ENCODE peak calls at places on chromosomes 13 and 19, in nine cellular contexts. One of them, this sample, is unnamed.

GRCh38 chr19:38653028-38653571 is 5.7 kb downstream of the ACTN4 start:
- DNase-seq in DMS79: no peak
- DNase-seq in neural crest cell: no peak
- DNase-seq in fibroblast of mammary gland: peak
- DNase-seq in activated CD8-positive, alpha-beta memory T cell treated with anti-CD3 and anti-CD28 coated beads for 1 hour: no peak
- DNase-seq in spleen: no peak
- DNase-seq in cardiac muscle cell: no peak
- DNase-seq in SK-N-DZ: no peak
- DNase-seq in stimulated activated CD4-positive, alpha-beta T cell treated with anti-CD3 and anti-CD28 coated beads, Interleukin-12 subunit alpha, Interleukin-12 subunit beta, amount 100 ng/mL, for 4 hours: no peak
- DNase-seq in this sample: peak

GRCh38 chr13:96025283-96025682 is 27.9 kb downstream of the UGGT2 start:
- DNase-seq in DMS79: no peak
- DNase-seq in neural crest cell: no peak
- DNase-seq in fibroblast of mammary gland: peak
- DNase-seq in activated CD8-positive, alpha-beta memory T cell treated with anti-CD3 and anti-CD28 coated beads for 1 hour: no peak
- DNase-seq in spleen: no peak
- DNase-seq in cardiac muscle cell: no peak
- DNase-seq in SK-N-DZ: no peak
- DNase-seq in stimulated activated CD4-positive, alpha-beta T cell treated with anti-CD3 and anti-CD28 coated beads, Interleukin-12 subunit alpha, Interleukin-12 subunit beta, amount 100 ng/mL, for 4 hours: no peak
- DNase-seq in this sample: no peak

GRCh38 chr13:30819136-30819875 is 84.0 kb downstream of the ALOX5AP start:
- DNase-seq in DMS79: no peak
- DNase-seq in neural crest cell: no peak
- DNase-seq in fibroblast of mammary gland: no peak
- DNase-seq in activated CD8-positive, alpha-beta memory T cell treated with anti-CD3 and anti-CD28 coated beads for 1 hour: no peak
- DNase-seq in spleen: no peak
- DNase-seq in cardiac muscle cell: no peak
- DNase-seq in SK-N-DZ: no peak
- DNase-seq in stimulated activated CD4-positive, alpha-beta T cell treated with anti-CD3 and anti-CD28 coated beads, Interleukin-12 subunit alpha, Interleukin-12 subunit beta, amount 100 ng/mL, for 4 hours: no peak
- DNase-seq in this sample: no peak

GRCh38 chr13:80783926-80784325 is 443.0 kb upstream of the SPRY2 start:
- DNase-seq in DMS79: no peak
- DNase-seq in neural crest cell: no peak
- DNase-seq in fibroblast of mammary gland: peak
- DNase-seq in activated CD8-positive, alpha-beta memory T cell treated with anti-CD3 and anti-CD28 coated beads for 1 hour: no peak
- DNase-seq in spleen: no peak
- DNase-seq in cardiac muscle cell: no peak
- DNase-seq in SK-N-DZ: no peak
- DNase-seq in stimulated activated CD4-positive, alpha-beta T cell treated with anti-CD3 and anti-CD28 coated beads, Interleukin-12 subunit alpha, Interleukin-12 subunit beta, amount 100 ng/mL, for 4 hours: no peak
- DNase-seq in this sample: no peak

GRCh38 chr13:67075239-67075638 is 154.9 kb downstream of the PCDH9 start:
- DNase-seq in DMS79: no peak
- DNase-seq in neural crest cell: no peak
- DNase-seq in fibroblast of mammary gland: peak
- DNase-seq in activated CD8-positive, alpha-beta memory T cell treated with anti-CD3 and anti-CD28 coated beads for 1 hour: no peak
- DNase-seq in spleen: no peak
- DNase-seq in cardiac muscle cell: no peak
- DNase-seq in SK-N-DZ: no peak
- DNase-seq in stimulated activated CD4-positive, alpha-beta T cell treated with anti-CD3 and anti-CD28 coated beads, Interleukin-12 subunit alpha, Interleukin-12 subunit beta, amount 100 ng/mL, for 4 hours: no peak
- DNase-seq in this sample: no peak

GRCh38 chr19:19909654-19910053 is 8.9 kb downstream of the ZNF93 start:
- DNase-seq in DMS79: no peak
- DNase-seq in neural crest cell: no peak
- DNase-seq in fibroblast of mammary gland: no peak
- DNase-seq in activated CD8-positive, alpha-beta memory T cell treated with anti-CD3 and anti-CD28 coated beads for 1 hour: no peak
- DNase-seq in spleen: no peak
- DNase-seq in cardiac muscle cell: no peak
- DNase-seq in SK-N-DZ: no peak
- DNase-seq in stimulated activated CD4-positive, alpha-beta T cell treated with anti-CD3 and anti-CD28 coated beads, Interleukin-12 subunit alpha, Interleukin-12 subunit beta, amount 100 ng/mL, for 4 hours: no peak
- DNase-seq in this sample: no peak

GRCh38 chr19:17719730-17720486 is 628 bp downstream of the MAP1S start:
- DNase-seq in DMS79: no peak
- DNase-seq in neural crest cell: no peak
- DNase-seq in fibroblast of mammary gland: no peak
- DNase-seq in activated CD8-positive, alpha-beta memory T cell treated with anti-CD3 and anti-CD28 coated beads for 1 hour: no peak
- DNase-seq in spleen: peak
- DNase-seq in cardiac muscle cell: no peak
- DNase-seq in SK-N-DZ: no peak
- DNase-seq in stimulated activated CD4-positive, alpha-beta T cell treated with anti-CD3 and anti-CD28 coated beads, Interleukin-12 subunit alpha, Interleukin-12 subunit beta, amount 100 ng/mL, for 4 hours: peak
- DNase-seq in this sample: peak

GRCh38 chr19:4052114-4052992 is 14.3 kb downstream of the ZBTB7A start:
- DNase-seq in DMS79: no peak
- DNase-seq in neural crest cell: no peak
- DNase-seq in fibroblast of mammary gland: peak
- DNase-seq in activated CD8-positive, alpha-beta memory T cell treated with anti-CD3 and anti-CD28 coated beads for 1 hour: no peak
- DNase-seq in spleen: no peak
- DNase-seq in cardiac muscle cell: no peak
- DNase-seq in SK-N-DZ: no peak
- DNase-seq in stimulated activated CD4-positive, alpha-beta T cell treated with anti-CD3 and anti-CD28 coated beads, Interleukin-12 subunit alpha, Interleukin-12 subunit beta, amount 100 ng/mL, for 4 hours: no peak
- DNase-seq in this sample: peak

GRCh38 chr19:18995804-18996241 is 37.5 kb downstream of the SUGP2 start:
- DNase-seq in DMS79: no peak
- DNase-seq in neural crest cell: peak
- DNase-seq in fibroblast of mammary gland: peak
- DNase-seq in activated CD8-positive, alpha-beta memory T cell treated with anti-CD3 and anti-CD28 coated beads for 1 hour: no peak
- DNase-seq in spleen: no peak
- DNase-seq in cardiac muscle cell: peak
- DNase-seq in SK-N-DZ: peak
- DNase-seq in stimulated activated CD4-positive, alpha-beta T cell treated with anti-CD3 and anti-CD28 coated beads, Interleukin-12 subunit alpha, Interleukin-12 subunit beta, amount 100 ng/mL, for 4 hours: no peak
- DNase-seq in this sample: no peak

GRCh38 chr19:41273076-41273475 is 8.9 kb downstream of the HNRNPUL1 start:
- DNase-seq in DMS79: no peak
- DNase-seq in neural crest cell: no peak
- DNase-seq in fibroblast of mammary gland: no peak
- DNase-seq in activated CD8-positive, alpha-beta memory T cell treated with anti-CD3 and anti-CD28 coated beads for 1 hour: no peak
- DNase-seq in spleen: no peak
- DNase-seq in cardiac muscle cell: no peak
- DNase-seq in SK-N-DZ: no peak
- DNase-seq in stimulated activated CD4-positive, alpha-beta T cell treated with anti-CD3 and anti-CD28 coated beads, Interleukin-12 subunit alpha, Interleukin-12 subunit beta, amount 100 ng/mL, for 4 hours: no peak
- DNase-seq in this sample: no peak

GRCh38 chr13:47598340-47598911 is 402.6 kb downstream of the SUCLA2 start:
- DNase-seq in DMS79: no peak
- DNase-seq in neural crest cell: no peak
- DNase-seq in fibroblast of mammary gland: peak
- DNase-seq in activated CD8-positive, alpha-beta memory T cell treated with anti-CD3 and anti-CD28 coated beads for 1 hour: no peak
- DNase-seq in spleen: no peak
- DNase-seq in cardiac muscle cell: no peak
- DNase-seq in SK-N-DZ: no peak
- DNase-seq in stimulated activated CD4-positive, alpha-beta T cell treated with anti-CD3 and anti-CD28 coated beads, Interleukin-12 subunit alpha, Interleukin-12 subunit beta, amount 100 ng/mL, for 4 hours: no peak
- DNase-seq in this sample: peak

GRCh38 chr19:1449467-1450442 is at the start of gene APC2:
- DNase-seq in DMS79: peak
- DNase-seq in neural crest cell: peak
- DNase-seq in fibroblast of mammary gland: no peak
- DNase-seq in activated CD8-positive, alpha-beta memory T cell treated with anti-CD3 and anti-CD28 coated beads for 1 hour: no peak
- DNase-seq in spleen: no peak
- DNase-seq in cardiac muscle cell: peak
- DNase-seq in SK-N-DZ: peak
- DNase-seq in stimulated activated CD4-positive, alpha-beta T cell treated with anti-CD3 and anti-CD28 coated beads, Interleukin-12 subunit alpha, Interleukin-12 subunit beta, amount 100 ng/mL, for 4 hours: no peak
- DNase-seq in this sample: no peak

GRCh38 chr13:30757026-30757425 is 21.7 kb downstream of the ALOX5AP start:
- DNase-seq in DMS79: no peak
- DNase-seq in neural crest cell: no peak
- DNase-seq in fibroblast of mammary gland: no peak
- DNase-seq in activated CD8-positive, alpha-beta memory T cell treated with anti-CD3 and anti-CD28 coated beads for 1 hour: no peak
- DNase-seq in spleen: no peak
- DNase-seq in cardiac muscle cell: peak
- DNase-seq in SK-N-DZ: no peak
- DNase-seq in stimulated activated CD4-positive, alpha-beta T cell treated with anti-CD3 and anti-CD28 coated beads, Interleukin-12 subunit alpha, Interleukin-12 subunit beta, amount 100 ng/mL, for 4 hours: no peak
- DNase-seq in this sample: no peak

GRCh38 chr19:18173054-18173571 is 500 bp upstream of the IFI30 start:
- DNase-seq in DMS79: no peak
- DNase-seq in neural crest cell: no peak
- DNase-seq in fibroblast of mammary gland: peak
- DNase-seq in activated CD8-positive, alpha-beta memory T cell treated with anti-CD3 and anti-CD28 coated beads for 1 hour: no peak
- DNase-seq in spleen: peak
- DNase-seq in cardiac muscle cell: no peak
- DNase-seq in SK-N-DZ: no peak
- DNase-seq in stimulated activated CD4-positive, alpha-beta T cell treated with anti-CD3 and anti-CD28 coated beads, Interleukin-12 subunit alpha, Interleukin-12 subunit beta, amount 100 ng/mL, for 4 hours: no peak
- DNase-seq in this sample: no peak

GRCh38 chr13:35923347-35923746 is 207.8 kb downstream of the DCLK1 start:
- DNase-seq in DMS79: no peak
- DNase-seq in neural crest cell: no peak
- DNase-seq in fibroblast of mammary gland: peak
- DNase-seq in activated CD8-positive, alpha-beta memory T cell treated with anti-CD3 and anti-CD28 coated beads for 1 hour: no peak
- DNase-seq in spleen: no peak
- DNase-seq in cardiac muscle cell: no peak
- DNase-seq in SK-N-DZ: no peak
- DNase-seq in stimulated activated CD4-positive, alpha-beta T cell treated with anti-CD3 and anti-CD28 coated beads, Interleukin-12 subunit alpha, Interleukin-12 subunit beta, amount 100 ng/mL, for 4 hours: no peak
- DNase-seq in this sample: peak

GRCh38 chr13:113432509-113433270 is 20.6 kb downstream of the ADPRHL1 start:
- DNase-seq in DMS79: no peak
- DNase-seq in neural crest cell: no peak
- DNase-seq in fibroblast of mammary gland: no peak
- DNase-seq in activated CD8-positive, alpha-beta memory T cell treated with anti-CD3 and anti-CD28 coated beads for 1 hour: no peak
- DNase-seq in spleen: no peak
- DNase-seq in cardiac muscle cell: no peak
- DNase-seq in SK-N-DZ: no peak
- DNase-seq in stimulated activated CD4-positive, alpha-beta T cell treated with anti-CD3 and anti-CD28 coated beads, Interleukin-12 subunit alpha, Interleukin-12 subunit beta, amount 100 ng/mL, for 4 hours: no peak
- DNase-seq in this sample: no peak

GRCh38 chr19:11921852-11922495 is 2.9 kb upstream of the ZNF700 start:
- DNase-seq in DMS79: no peak
- DNase-seq in neural crest cell: no peak
- DNase-seq in fibroblast of mammary gland: no peak
- DNase-seq in activated CD8-positive, alpha-beta memory T cell treated with anti-CD3 and anti-CD28 coated beads for 1 hour: no peak
- DNase-seq in spleen: no peak
- DNase-seq in cardiac muscle cell: peak
- DNase-seq in SK-N-DZ: peak
- DNase-seq in stimulated activated CD4-positive, alpha-beta T cell treated with anti-CD3 and anti-CD28 coated beads, Interleukin-12 subunit alpha, Interleukin-12 subunit beta, amount 100 ng/mL, for 4 hours: no peak
- DNase-seq in this sample: no peak

GRCh38 chr19:3975637-3976087 is 4.8 kb upstream of the DAPK3 start:
- DNase-seq in DMS79: no peak
- DNase-seq in neural crest cell: no peak
- DNase-seq in fibroblast of mammary gland: no peak
- DNase-seq in activated CD8-positive, alpha-beta memory T cell treated with anti-CD3 and anti-CD28 coated beads for 1 hour: no peak
- DNase-seq in spleen: no peak
- DNase-seq in cardiac muscle cell: no peak
- DNase-seq in SK-N-DZ: no peak
- DNase-seq in stimulated activated CD4-positive, alpha-beta T cell treated with anti-CD3 and anti-CD28 coated beads, Interleukin-12 subunit alpha, Interleukin-12 subunit beta, amount 100 ng/mL, for 4 hours: no peak
- DNase-seq in this sample: no peak

GRCh38 chr19:34357431-34357830 is 7.6 kb upstream of the GPI start:
- DNase-seq in DMS79: no peak
- DNase-seq in neural crest cell: no peak
- DNase-seq in fibroblast of mammary gland: no peak
- DNase-seq in activated CD8-positive, alpha-beta memory T cell treated with anti-CD3 and anti-CD28 coated beads for 1 hour: no peak
- DNase-seq in spleen: no peak
- DNase-seq in cardiac muscle cell: no peak
- DNase-seq in SK-N-DZ: no peak
- DNase-seq in stimulated activated CD4-positive, alpha-beta T cell treated with anti-CD3 and anti-CD28 coated beads, Interleukin-12 subunit alpha, Interleukin-12 subunit beta, amount 100 ng/mL, for 4 hours: no peak
- DNase-seq in this sample: no peak

GRCh38 chr13:41502676-41503075 is 45.3 kb downstream of the RGCC start:
- DNase-seq in DMS79: no peak
- DNase-seq in neural crest cell: no peak
- DNase-seq in fibroblast of mammary gland: no peak
- DNase-seq in activated CD8-positive, alpha-beta memory T cell treated with anti-CD3 and anti-CD28 coated beads for 1 hour: no peak
- DNase-seq in spleen: no peak
- DNase-seq in cardiac muscle cell: no peak
- DNase-seq in SK-N-DZ: no peak
- DNase-seq in stimulated activated CD4-positive, alpha-beta T cell treated with anti-CD3 and anti-CD28 coated beads, Interleukin-12 subunit alpha, Interleukin-12 subunit beta, amount 100 ng/mL, for 4 hours: no peak
- DNase-seq in this sample: no peak

GRCh38 chr13:101881593-101881992 is 429.1 kb downstream of the ITGBL1 start:
- DNase-seq in DMS79: no peak
- DNase-seq in neural crest cell: no peak
- DNase-seq in fibroblast of mammary gland: no peak
- DNase-seq in activated CD8-positive, alpha-beta memory T cell treated with anti-CD3 and anti-CD28 coated beads for 1 hour: no peak
- DNase-seq in spleen: no peak
- DNase-seq in cardiac muscle cell: no peak
- DNase-seq in SK-N-DZ: no peak
- DNase-seq in stimulated activated CD4-positive, alpha-beta T cell treated with anti-CD3 and anti-CD28 coated beads, Interleukin-12 subunit alpha, Interleukin-12 subunit beta, amount 100 ng/mL, for 4 hours: no peak
- DNase-seq in this sample: no peak

This sample was measured in LoVo.